ENCODE peak calls at places on chromosomes 13 and 19, in eight cellular contexts. D, I, G, F, M, X, B and R are unnamed samples.

GRCh38 chr13:45046445-45046844 is 57.1 kb downstream of the GPALPP1 start:
- DNase-seq in F (no peak), D (no peak), X (no peak), B (no peak), G (no peak), I (no peak), M (no peak), R (no peak)

GRCh38 chr13:24035411-24035810 is 125.1 kb upstream of the SPATA13 start:
- DNase-seq in F (no peak), M (no peak), X (no peak), D (no peak), G (no peak), I (no peak), B (no peak), R (no peak)

GRCh38 chr13:46339035-46339666 is 47.9 kb downstream of the RUBCNL start:
- DNase-seq in D (no peak), B (peak), G (peak), M (peak), F (no peak), I (no peak), X (no peak), R (no peak)

GRCh38 chr19:38624822-38625221 is 5.8 kb downstream of the EIF3K start:
- DNase-seq in B (no peak), D (no peak), G (no peak), M (no peak), F (no peak), I (no peak), X (no peak), R (no peak)

GRCh38 chr19:46944918-46945628 is 74.6 kb upstream of the NPAS1 start:
- DNase-seq in M (peak), X (peak), B (peak), I (peak), G (peak), F (peak), D (no peak), R (no peak)

GRCh38 chr19:21328402-21328801 is 808 bp downstream of the ZNF708 start:
- DNase-seq in X (no peak), G (no peak), M (no peak), B (no peak), I (no peak), F (no peak), D (no peak), R (peak)

GRCh38 chr13:30169442-30169841 is 137.9 kb downstream of the KATNAL1 start:
- DNase-seq in G (no peak), M (no peak), F (no peak), X (no peak), D (no peak), I (no peak), B (peak), R (no peak)

GRCh38 chr13:109401307-109401706 is 385.1 kb downstream of the IRS2 start:
- DNase-seq in G (no peak), X (no peak), F (no peak), D (no peak), B (no peak), M (no peak), I (no peak), R (no peak)

GRCh38 chr13:37429976-37430375 is 168.6 kb downstream of the POSTN start:
- DNase-seq in D (no peak), G (no peak), X (no peak), M (peak), B (peak), F (no peak), I (no peak), R (no peak)

GRCh38 chr19:49110567-49110966 is 3.6 kb upstream of the LIN7B start:
- DNase-seq in B (peak), M (no peak), D (no peak), I (no peak), X (no peak), F (no peak), G (no peak), R (no peak)

GRCh38 chr13:75715598-75716523 is 79.7 kb downstream of the LMO7 start:
- DNase-seq in I (no peak), G (no peak), B (peak), D (no peak), M (peak), X (no peak), F (no peak), R (peak)

GRCh38 chr19:18392417-18392816 is 5.0 kb downstream of the LRRC25 start:
- DNase-seq in D (no peak), I (peak), F (no peak), G (peak), M (peak), B (peak), X (no peak), R (no peak)

GRCh38 chr19:42140125-42140754 is 8.0 kb upstream of the POU2F2 start:
- DNase-seq in F (peak), M (peak), B (peak), G (peak), X (no peak), D (no peak), I (no peak), R (peak)

GRCh38 chr13:53254495-53254894 is 225.9 kb downstream of the OLFM4 start:
- DNase-seq in I (no peak), G (no peak), M (no peak), F (peak), X (no peak), D (no peak), B (no peak), R (peak)

GRCh38 chr19:38044267-38045111 is 137.5 kb downstream of the SIPA1L3 start:
- DNase-seq in F (no peak), I (no peak), X (no peak), D (no peak), B (peak), M (no peak), G (no peak), R (no peak)

GRCh38 chr19:14375055-14375581 is 6.1 kb upstream of the ADGRE5 start:
- DNase-seq in X (no peak), M (no peak), I (peak), D (no peak), G (no peak), B (no peak), F (peak), R (no peak)
- H3K4me3 ChIP-seq in X (peak), M (no peak), I (peak), D (no peak), G (no peak), B (no peak), F (no peak), R (no peak)

GRCh38 chr19:51702754-51703654 is 9.9 kb downstream of the SPACA6 start:
- DNase-seq in F (no peak), G (peak), I (peak), D (no peak), M (no peak), B (no peak), X (no peak), R (no peak)
- H3K4me3 ChIP-seq in F (peak), G (peak), I (peak), D (peak), M (no peak), B (no peak), X (peak), R (peak)

DNA sequence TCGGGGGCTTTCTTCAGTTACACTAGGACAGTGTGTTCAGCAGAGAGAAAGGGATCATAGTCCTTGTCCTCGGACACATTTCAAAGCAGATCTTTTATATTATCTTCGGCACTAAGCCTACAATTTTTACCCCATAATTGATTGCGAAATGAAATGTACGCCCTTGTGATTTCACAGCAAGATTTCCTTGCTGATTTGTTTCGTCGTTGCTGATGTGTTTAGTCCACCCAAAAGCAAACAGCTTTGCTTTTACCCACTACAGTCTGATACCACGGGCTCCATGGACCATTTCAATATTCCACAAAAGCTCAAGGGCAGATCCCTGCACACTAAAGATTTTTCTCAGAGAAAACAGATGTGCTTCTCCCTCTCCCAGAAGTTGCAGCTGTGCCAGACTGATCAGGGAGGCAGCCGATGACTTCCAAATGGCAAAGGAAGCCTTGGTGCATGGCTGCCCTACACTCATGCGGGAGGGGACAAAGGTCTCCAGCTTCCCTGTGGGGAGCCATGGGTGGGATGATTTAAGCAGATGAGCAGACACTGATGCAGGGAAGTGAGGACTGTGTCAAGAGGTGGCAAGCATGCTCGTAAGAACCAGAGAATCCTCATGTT is 81.2 kb downstream of the STK24 start:
- DNase-seq in F (no peak), I (no peak), B (no peak), X (no peak), G (no peak), D (no peak), M (peak), R (no peak)
- H3K4me3 ChIP-seq in F (no peak), I (no peak), B (no peak), X (no peak), G (peak), D (no peak), M (peak), R (no peak)

GRCh38 chr19:13001166-13001501 is 5.9 kb downstream of the NFIX start:
- DNase-seq in M (no peak), B (no peak), G (peak), D (no peak), X (no peak), F (no peak), I (no peak), R (no peak)

GRCh38 chr19:12997225-12997966 is 2.1 kb downstream of the NFIX start:
- DNase-seq in X (no peak), M (no peak), I (peak), G (peak), B (no peak), F (no peak), D (no peak), R (no peak)

GRCh38 chr19:12996542-12997094 is 1.3 kb downstream of the NFIX start:
- DNase-seq in B (peak), X (no peak), F (no peak), I (peak), G (peak), D (no peak), M (peak), R (no peak)

GRCh38 chr19:12995596-12996541 is 594 bp downstream of the NFIX start:
- DNase-seq in G (peak), F (no peak), X (no peak), M (peak), I (peak), B (peak), D (no peak), R (no peak)

GRCh38 chr19:12997967-12998940 is 3.0 kb downstream of the NFIX start:
- DNase-seq in F (no peak), G (peak), M (no peak), D (no peak), X (no peak), B (no peak), I (no peak), R (no peak)
- H3K4me3 ChIP-seq in F (no peak), G (peak), M (peak), D (peak), X (peak), B (no peak), I (peak), R (no peak)

GRCh38 chr19:50722248-50723013 is 733 bp upstream of the CLEC11A start:
- DNase-seq in F (no peak), D (no peak), X (no peak), G (no peak), B (no peak), I (no peak), M (no peak), R (no peak)
- H3K4me3 ChIP-seq in F (no peak), D (peak), X (no peak), G (peak), B (peak), I (no peak), M (peak), R (peak)